ENCODE peak calls at places on chromosomes 5 and 9, in seven cellular contexts. M is CD4-positive, alpha-beta memory T cell; Z is tibial nerve; R is CD8-positive, alpha-beta T cell; W is mesendoderm; L is psoas muscle; V is heart left ventricle. J is an unnamed sample.

GRCh38 chr5:158082696-158083287 is 223.8 kb upstream of the CLINT1 start:
- DNase-seq in W (no peak), L (no peak), V (no peak), M (no peak), Z (no peak), R (no peak), J (no peak)

GRCh38 chr5:31962321-31962720 is 211.8 kb downstream of the GOLPH3 start:
- DNase-seq in Z (no peak), L (no peak), V (peak; percentile 45), W (peak; percentile 57), R (no peak), M (no peak), J (no peak)

GRCh38 chr5:75509956-75510355 is 1.5 kb downstream of the CERT1 start:
- DNase-seq in R (no peak), M (no peak), L (no peak), Z (no peak), V (no peak), W (no peak), J (no peak)

GRCh38 chr5:177111720-177112394 is 21.7 kb upstream of the NSD1 start:
- DNase-seq in M (peak; percentile 37), R (peak; percentile 37), Z (peak; percentile 48), W (peak; percentile 90), L (no peak), V (peak; percentile 48), J (peak; percentile 25)

GRCh38 chr9:13721481-13722235 is 442.2 kb upstream of the MPDZ start:
- DNase-seq in M (no peak), W (no peak), V (no peak), R (no peak), L (no peak), Z (no peak), J (no peak)

GRCh38 chr5:9054821-9055589 is 490.9 kb downstream of the SEMA5A start:
- DNase-seq in R (no peak), L (no peak), V (no peak), M (no peak), Z (no peak), W (no peak), J (no peak)

GRCh38 chr5:30838936-30839511 is 354.5 kb upstream of the CDH6 start:
- DNase-seq in M (no peak), L (no peak), W (no peak), Z (no peak), R (no peak), V (no peak), J (no peak)

GRCh38 chr5:42614509-42614908 is 142.1 kb upstream of the CCDC152 start:
- DNase-seq in L (no peak), W (no peak), Z (no peak), R (no peak), V (no peak), M (no peak), J (no peak)

GRCh38 chr5:38765461-38765861 is 80.4 kb upstream of the OSMR start:
- DNase-seq in L (no peak), W (no peak), V (no peak), R (no peak), M (no peak), Z (no peak), J (no peak)

GRCh38 chr5:30102185-30102584 is 1091.3 kb upstream of the CDH6 start:
- DNase-seq in Z (no peak), R (no peak), V (no peak), W (no peak), M (no peak), L (no peak), J (no peak)

GRCh38 chr5:1298723-1299510 is 4.0 kb upstream of the TERT start:
- DNase-seq in L (no peak), W (no peak), Z (no peak), R (no peak), M (no peak), V (no peak), J (no peak)

GRCh38 chr5:35780236-35780635 is 76.5 kb upstream of the IL7R start:
- DNase-seq in L (no peak), M (peak; percentile 74), Z (no peak), V (no peak), R (peak; percentile 22), W (no peak), J (no peak)

GRCh38 chr5:134503088-134503936 is 22.2 kb upstream of the JADE2 start:
- DNase-seq in R (no peak), W (peak; percentile 92), M (peak; percentile 35), L (peak; percentile 86), V (peak; percentile 62), Z (no peak), J (peak; percentile 33)

GRCh38 chr5:27124590-27124989 is 86.2 kb upstream of the CDH9 start:
- DNase-seq in L (no peak), M (no peak), R (no peak), W (peak; percentile 51), Z (no peak), V (no peak), J (no peak)

GRCh38 chr9:71072587-71072986 is 48.8 kb downstream of the TRPM3 start:
- DNase-seq in Z (no peak), V (no peak), L (no peak), R (no peak), W (no peak), M (no peak), J (no peak)

GRCh38 chr9:105150991-105151685 is 93.3 kb upstream of the SLC44A1 start:
- DNase-seq in R (no peak), W (no peak), M (no peak), Z (no peak), L (no peak), V (no peak), J (no peak)

GRCh38 chr5:100826133-100826532 is 76.9 kb downstream of the ST8SIA4 start:
- DNase-seq in V (no peak), W (no peak), M (no peak), Z (no peak), L (no peak), R (no peak), J (no peak)

GRCh38 chr9:79287881-79288280 is 283.9 kb upstream of the TLE4 start:
- DNase-seq in Z (no peak), V (no peak), R (no peak), M (no peak), L (no peak), W (no peak), J (no peak)

DNA sequence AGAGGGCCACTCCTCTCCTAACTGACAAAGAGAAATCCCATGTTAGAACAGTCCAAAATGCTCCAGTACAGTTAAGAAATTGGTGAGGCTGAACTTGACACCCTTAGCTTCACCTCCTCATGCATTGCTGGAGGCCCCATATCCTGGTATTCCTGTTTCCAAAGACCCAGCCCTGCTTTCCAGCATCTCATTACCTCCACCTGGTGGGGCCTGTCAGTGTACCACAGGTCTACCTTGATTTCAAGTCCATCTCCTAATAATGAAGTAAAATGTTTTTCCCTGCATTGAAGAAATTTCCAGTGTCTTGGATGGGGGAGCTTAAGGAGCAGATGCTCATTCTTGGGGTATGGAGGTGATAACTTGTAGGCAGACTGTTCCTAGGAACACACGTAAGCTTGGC is 70.6 kb upstream of the S1PR3 start:
- DNase-seq in L (no peak), M (no peak), V (no peak), R (no peak), Z (no peak), W (peak; percentile 38), J (no peak)
- H3K4me1 ChIP-seq in L (no peaks in the 10 kb centered on the region), M (peaks cover 37% of the 10 kb centered on the region), V (peaks cover 2% of the 10 kb centered on the region), R (peaks cover 42% of the 10 kb centered on the region), Z (no peaks in the 10 kb centered on the region), W (no peaks in the 10 kb centered on the region), J (peaks cover 15% of the 10 kb centered on the region)

GRCh38 chr5:126368239-126368812 is 54.9 kb upstream of the GRAMD2B start:
- DNase-seq in V (no peak), R (no peak), Z (no peak), L (no peak), M (no peak), W (peak; percentile 93), J (no peak)
- H3K27ac ChIP-seq in V (no peak overlapping the region), R (no peak overlapping the region), Z (no peak overlapping the region), L (no peak overlapping the region), M (no peak overlapping the region), W (no peak overlapping the region), J (no peak overlapping the region)

DNA sequence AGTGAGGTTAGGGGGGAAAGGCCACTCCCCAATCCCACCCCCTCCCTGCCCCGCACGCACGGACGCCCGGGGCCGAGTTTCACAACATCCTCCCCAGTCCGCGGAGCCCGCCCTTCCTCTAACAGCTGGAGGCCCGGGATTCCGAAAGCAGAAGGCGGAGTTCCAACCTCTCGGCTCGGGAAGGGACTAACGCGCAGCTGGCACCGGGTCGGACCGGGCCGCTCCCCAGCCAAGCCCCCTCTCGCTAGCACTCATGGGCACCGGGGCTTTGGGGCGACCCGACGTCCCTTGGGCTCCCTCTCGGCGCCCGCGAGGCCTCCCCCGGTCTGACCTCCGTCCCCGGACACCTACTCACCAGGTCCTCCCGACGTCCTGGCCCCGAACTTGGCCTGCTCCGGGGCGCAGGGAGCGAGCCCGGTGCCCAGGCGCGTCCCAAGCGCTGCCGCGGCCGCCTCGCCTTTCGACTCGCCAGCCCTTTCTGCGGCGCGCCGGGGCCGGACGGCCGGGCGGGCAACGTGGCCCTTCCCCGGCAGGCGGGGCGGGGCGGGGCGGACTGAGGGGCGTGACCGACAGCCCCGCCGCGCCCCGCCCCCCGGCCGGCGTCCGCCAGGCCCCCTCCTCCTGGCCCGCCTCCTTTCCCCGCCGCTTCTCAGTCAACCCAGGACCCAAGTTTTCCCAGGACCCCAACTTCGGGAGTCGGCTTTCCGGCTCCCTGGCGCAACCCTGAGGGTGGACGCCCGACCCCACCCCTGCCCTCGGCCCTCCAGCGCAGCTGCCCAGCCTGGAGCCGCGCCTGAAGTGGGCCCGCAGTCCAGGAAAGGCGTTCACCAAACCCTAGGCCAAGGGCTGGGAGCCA is at the start of gene MGAT1:
- DNase-seq in L (peak; percentile 92), M (peak; percentile 66), W (peak; percentile 77), Z (peak; percentile 85), V (peak; percentile 93), R (peak; percentile 39), J (peak; percentile 52)
- H3K4me1 ChIP-seq in L (peaks cover 89% of the 10 kb centered on the region), M (peaks cover 82% of the 10 kb centered on the region), W (peaks cover 7% of the 10 kb centered on the region), Z (peaks cover 71% of the 10 kb centered on the region), V (peaks cover 89% of the 10 kb centered on the region), R (peaks cover 80% of the 10 kb centered on the region), J (peaks cover 82% of the 10 kb centered on the region)

DNA sequence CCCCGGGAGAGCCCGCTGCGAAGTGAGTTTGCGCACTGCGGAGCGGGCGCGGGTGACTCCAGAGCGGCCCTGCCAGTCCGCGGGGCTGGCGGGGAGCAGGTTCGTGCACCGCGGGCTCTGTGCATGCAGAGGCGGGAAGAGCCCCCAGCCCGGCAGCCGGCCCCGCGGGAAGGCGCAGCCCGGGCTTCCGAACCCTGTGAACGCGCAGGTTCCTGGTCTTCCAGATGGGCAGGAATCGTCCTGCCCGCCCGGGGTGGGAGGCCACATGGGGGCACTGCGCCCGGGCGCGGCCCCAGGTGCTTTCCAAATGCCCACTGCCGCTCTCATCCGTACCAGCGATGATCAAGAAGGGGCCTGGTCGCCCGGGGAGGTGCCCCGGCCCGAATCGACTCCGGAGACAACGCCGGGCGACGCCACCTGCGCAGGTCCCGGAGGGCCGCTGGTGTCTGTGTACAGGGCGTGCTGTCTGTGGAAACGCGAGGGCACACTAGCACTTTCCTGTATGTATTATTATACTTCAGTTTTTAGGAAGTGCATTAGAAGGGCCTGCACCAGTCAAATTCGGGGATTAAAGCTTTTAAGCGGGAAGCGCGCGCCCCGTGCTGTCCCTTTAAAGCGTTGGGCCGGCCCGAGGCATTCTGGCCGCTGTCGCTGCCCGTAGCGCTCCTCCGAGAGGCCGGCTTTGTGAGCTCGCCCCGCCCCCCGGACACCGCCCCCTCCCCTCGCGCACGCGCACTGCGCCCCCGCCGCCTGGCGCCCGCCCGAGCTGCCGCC is at the start of gene WDR5:
- DNase-seq in W (peak; percentile 92), L (peak; percentile 94), Z (peak; percentile 82), M (peak; percentile 91), R (peak; percentile 81), V (peak; percentile 96), J (peak; percentile 83)
- H3K27ac ChIP-seq in W (peak within 1 kb of the TSS; percentile 88), L (peak within 1 kb of the TSS; percentile 82), Z (peak within 1 kb of the TSS; percentile 93), M (peak within 1 kb of the TSS; percentile 84), R (peak within 1 kb of the TSS; percentile 90), V (peak within 1 kb of the TSS; percentile 94), J (peak within 1 kb of the TSS; percentile 83)